ENCODE peak calls at places on chromosomes 2 and 18, in ten cellular contexts. P is CD4-positive, CD25-positive, alpha-beta regulatory T cell; O is breast epithelium; N is ovary; F is suprapubic skin; K is SK-N-SH; R is mammary epithelial cell; H is CD8-positive, alpha-beta T cell; W is psoas muscle; S is mesenchymal stem cell. X is an unnamed sample.

GRCh38 chr2:23620841-23621341 is 235.9 kb downstream of the KLHL29 start:
- DNase-seq in P (no peak), W (no peak), H (no peak), R (no peak), O (no peak), F (no peak), S (peak; percentile 63), N (no peak), K (peak; percentile 80), X (peak; percentile 51)

GRCh38 chr2:24456610-24457556 is 34.2 kb upstream of the NCOA1 start:
- DNase-seq in W (peak; percentile 86), P (no peak), O (no peak), F (peak; percentile 82), R (peak; percentile 70), N (peak; percentile 89), S (peak; percentile 69), H (no peak), K (no peak), X (peak; percentile 86)

GRCh38 chr2:3465844-3466481 is 53.4 kb downstream of the ADI1 start:
- DNase-seq in F (no peak), S (peak; percentile 97), K (no peak), W (no peak), H (no peak), P (no peak), R (peak; percentile 78), O (no peak), N (no peak), X (peak; percentile 95)

GRCh38 chr18:7021994-7022840 is 95.4 kb downstream of the LAMA1 start:
- DNase-seq in P (no peak), W (no peak), R (peak; percentile 61), O (no peak), F (no peak), N (no peak), H (no peak), K (peak; percentile 83), S (peak; percentile 14), X (peak; percentile 32)

GRCh38 chr18:80228051-80228848 is 19.1 kb downstream of the PARD6G start:
- DNase-seq in K (no peak), S (no peak), P (no peak), F (no peak), N (no peak), R (no peak), H (no peak), W (no peak), O (no peak), X (no peak)

GRCh38 chr2:241987726-241988125 is 118.2 kb downstream of the RTP5 start:
- DNase-seq in W (no peak), N (no peak), F (peak; percentile 21), H (no peak), O (no peak), R (no peak), K (no peak), S (no peak), P (no peak), X (no peak)

GRCh38 chr18:79121746-79122474 is 52.7 kb downstream of the ATP9B start:
- DNase-seq in K (no peak), W (no peak), R (peak; percentile 1), O (no peak), F (no peak), N (no peak), H (no peak), S (no peak), P (no peak), X (peak; percentile 11)

GRCh38 chr18:21597616-21598015 is 2.9 kb downstream of the ESCO1 start:
- DNase-seq in O (no peak), P (no peak), N (no peak), F (no peak), H (no peak), R (no peak), S (no peak), W (no peak), K (no peak), X (no peak)

GRCh38 chr18:55069497-55069896 is 110.2 kb upstream of the CCDC68 start:
- DNase-seq in K (no peak), O (no peak), P (no peak), F (no peak), S (no peak), R (no peak), N (no peak), H (no peak), W (no peak), X (no peak)

GRCh38 chr2:24749069-24749691 is 44.0 kb downstream of the PTRHD1 start:
- DNase-seq in F (no peak), S (peak; percentile 46), W (no peak), R (no peak), K (no peak), O (no peak), H (no peak), P (no peak), N (no peak), X (no peak)

GRCh38 chr18:55861266-55861665 is 273.3 kb upstream of the TCF4 start:
- DNase-seq in K (no peak), S (peak; percentile 45), F (no peak), P (no peak), W (no peak), R (peak; percentile 49), H (no peak), N (no peak), O (no peak), X (peak; percentile 49)

GRCh38 chr2:21515903-21516302 is 392.1 kb downstream of the TDRD15 start:
- DNase-seq in S (peak; percentile 62), R (no peak), W (no peak), O (no peak), H (no peak), N (no peak), K (no peak), F (no peak), P (no peak), X (no peak)

GRCh38 chr2:215338883-215339679 is 27.2 kb downstream of the ATIC start:
- DNase-seq in S (no peak), H (no peak), W (no peak), F (no peak), O (no peak), K (peak; percentile 53), P (no peak), R (no peak), N (no peak), X (no peak)
- H3K36me3 ChIP-seq in S (peaks cover 13% of the 10 kb centered on the region), H (peaks cover 15% of the 10 kb centered on the region), W (peaks cover 5% of the 10 kb centered on the region), F (peaks cover 86% of the 10 kb centered on the region), O (peaks cover 18% of the 10 kb centered on the region), K (peaks cover 85% of the 10 kb centered on the region), P (peaks cover 86% of the 10 kb centered on the region), R (peaks cover 60% of the 10 kb centered on the region), N (no peaks in the 10 kb centered on the region), X (peaks cover 59% of the 10 kb centered on the region)

GRCh38 chr2:102664439-102665042 is 45.2 kb downstream of the SLC9A2 start:
- DNase-seq in W (no peak), S (no peak), K (no peak), N (no peak), O (no peak), H (no peak), R (peak; percentile 99), P (no peak), F (no peak), X (peak; percentile 33)
- H3K4me3 ChIP-seq in W (no peak overlapping the region), S (no peak overlapping the region), K (no peak overlapping the region), N (no peak overlapping the region), O (no peak overlapping the region), H (no peak overlapping the region), R (no peak overlapping the region), P (no peak overlapping the region), F (no peak overlapping the region), X (no peak overlapping the region)

GRCh38 chr2:105518897-105519296 is 120.0 kb upstream of the FHL2 start:
- DNase-seq in N (no peak), F (no peak), S (peak; percentile 37), O (no peak), W (no peak), H (no peak), P (no peak), R (no peak), K (no peak), X (no peak)

GRCh38 chr2:105521176-105521575 is 122.3 kb upstream of the FHL2 start:
- DNase-seq in O (no peak), N (no peak), P (peak; percentile 15), R (no peak), F (no peak), H (no peak), S (peak; percentile 49), K (peak; percentile 46), W (no peak), X (no peak)

GRCh38 chr2:105519516-105519915 is 120.7 kb upstream of the FHL2 start:
- DNase-seq in R (no peak), F (no peak), K (no peak), O (no peak), H (no peak), W (no peak), N (no peak), S (no peak), P (no peak), X (peak; percentile 13)

GRCh38 chr2:105515581-105516415 is 116.9 kb upstream of the FHL2 start:
- DNase-seq in K (no peak), O (peak; percentile 81), S (no peak), N (no peak), W (peak; percentile 51), R (peak; percentile 35), F (no peak), P (no peak), H (no peak), X (no peak)

DNA sequence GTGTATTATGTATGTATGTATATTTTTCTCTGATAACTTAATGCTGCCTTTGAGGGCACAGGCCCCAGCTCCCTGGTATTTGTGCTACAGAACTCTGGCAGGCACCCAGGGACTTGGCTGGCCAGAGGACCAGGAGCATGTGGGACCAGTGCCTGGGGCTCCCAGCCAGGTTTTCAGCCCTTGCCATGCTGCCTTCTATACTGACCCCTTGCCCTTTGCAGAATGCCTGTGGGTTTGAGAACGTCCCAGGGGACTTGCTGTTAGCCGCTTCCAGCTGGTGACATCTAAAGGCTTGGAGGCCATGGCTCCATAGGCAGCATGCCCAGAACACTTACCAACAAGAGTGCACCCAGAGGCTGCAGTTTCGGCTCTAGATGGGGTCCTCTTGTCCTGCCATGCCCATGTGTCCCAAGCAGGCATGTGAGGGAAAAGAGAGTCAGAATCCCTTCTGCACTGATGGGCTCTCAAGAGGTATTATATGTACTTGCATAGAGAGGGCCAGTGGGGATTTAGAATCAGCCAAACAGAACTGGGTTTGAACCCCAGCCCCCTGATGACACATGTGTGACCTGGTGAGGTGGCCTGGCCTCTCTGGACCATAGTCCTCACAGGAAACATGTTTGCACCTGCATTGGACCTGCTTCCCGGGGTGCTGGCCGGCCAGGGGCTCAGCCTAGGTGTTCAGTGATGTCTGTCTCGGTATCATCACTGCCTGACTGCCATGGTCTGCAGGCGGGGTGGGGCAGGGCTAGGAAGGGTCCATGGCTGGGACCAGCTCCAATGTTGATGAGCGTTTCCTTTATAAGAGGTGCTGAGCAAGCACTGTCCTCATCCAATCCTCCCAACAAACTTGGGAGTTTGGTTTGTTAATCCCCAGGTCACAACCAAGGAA is 119.2 kb upstream of the FHL2 start:
- DNase-seq in O (peak; percentile 62), P (no peak), W (peak; percentile 61), H (no peak), F (no peak), N (no peak), S (peak; percentile 69), R (no peak), K (peak; percentile 38), X (peak; percentile 22)
- H3K27ac ChIP-seq in O (peak overlapping the region; percentile 62), P (no peak overlapping the region), W (peak overlapping the region; percentile 31), H (no peak overlapping the region), F (no peak overlapping the region), N (no peak overlapping the region), S (no peak overlapping the region), R (no peak overlapping the region), K (no peak overlapping the region), X (no peak overlapping the region)

DNA sequence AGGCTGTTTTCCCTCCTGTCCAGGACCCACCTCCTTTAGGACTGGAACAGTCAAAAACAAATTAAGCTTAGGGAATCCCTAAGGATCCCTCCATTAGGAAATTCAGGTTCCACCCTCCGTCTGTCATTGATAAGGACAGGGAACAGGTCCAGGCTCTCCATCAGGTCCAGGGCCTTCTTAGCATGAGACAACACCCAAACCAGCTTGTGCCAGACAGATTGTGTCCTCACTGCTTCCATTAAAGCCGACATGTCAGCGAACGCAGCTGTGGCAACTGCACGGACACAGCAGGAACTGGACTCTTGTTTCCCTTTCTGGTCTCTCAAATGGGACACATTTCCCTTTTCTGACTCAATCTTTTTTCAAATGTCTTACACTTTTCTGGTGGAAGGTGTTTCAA is 81.4 kb downstream of the BCL11A start:
- DNase-seq in H (no peak), F (no peak), W (no peak), K (no peak), R (no peak), N (no peak), O (no peak), S (no peak), P (no peak), X (no peak)
- H3K36me3 ChIP-seq in H (no peaks in the 10 kb centered on the region), F (no peaks in the 10 kb centered on the region), W (no peaks in the 10 kb centered on the region), K (no peaks in the 10 kb centered on the region), R (no peaks in the 10 kb centered on the region), N (no peaks in the 10 kb centered on the region), O (no peaks in the 10 kb centered on the region), S (peaks cover 5% of the 10 kb centered on the region), P (no peaks in the 10 kb centered on the region), X (no peaks in the 10 kb centered on the region)

X was measured in brain microvascular endothelial cell.